ENCODE peak calls at places on chromosomes 2 and 18, in four cellular contexts. U is GF-D8, F is mucosa of gallbladder, N is kidney. P is an unnamed sample.

GRCh38 chr2:134413430-134413829 is 159.6 kb downstream of the MGAT5 start:
- DNase-seq in U (no peak), F (no peak), N (no peak), P (no peak)

GRCh38 chr18:51153659-51154371 is 43.7 kb downstream of the MEX3C start:
- DNase-seq in N (no peak), U (peak; percentile 96), F (no peak), P (peak; percentile 48)

GRCh38 chr2:234846589-234847363 is 105.0 kb upstream of the SH3BP4 start:
- DNase-seq in F (no peak), U (no peak), N (no peak), P (no peak)

GRCh38 chr2:121173112-121173511 is 111.9 kb downstream of the TFCP2L1 start:
- DNase-seq in U (no peak), F (no peak), N (no peak), P (no peak)

GRCh38 chr2:55519908-55520885 is 679 bp downstream of the CFAP36 start:
- DNase-seq in F (peak; percentile 20), N (peak; percentile 79), U (no peak), P (no peak)

GRCh38 chr2:107927034-107927534 is 59.2 kb upstream of the SLC5A7 start:
- DNase-seq in F (no peak), N (no peak), U (no peak), P (no peak)

GRCh38 chr18:36640005-36640952 is 188.5 kb downstream of the TPGS2 start:
- DNase-seq in U (no peak), N (no peak), F (no peak), P (no peak)

GRCh38 chr2:1654696-1655374 is 89.5 kb downstream of the PXDN start:
- DNase-seq in F (no peak), N (no peak), U (no peak), P (no peak)

GRCh38 chr2:47535991-47536390 is 133.0 kb downstream of the MSH2 start:
- DNase-seq in U (no peak), N (no peak), F (no peak), P (no peak)

GRCh38 chr2:15359716-15360531 is 201.2 kb downstream of the NBAS start:
- DNase-seq in N (no peak), F (no peak), U (no peak), P (no peak)

GRCh38 chr2:174760845-174761473 is 3.3 kb downstream of the CHRNA1 start:
- DNase-seq in N (no peak), U (no peak), F (no peak), P (no peak)

GRCh38 chr2:111978452-111979170 is 76.5 kb upstream of the TMEM87B start:
- DNase-seq in F (no peak), N (no peak), U (no peak), P (no peak)

GRCh38 chr2:120133572-120134244 is 89.5 kb downstream of the TMEM185B start:
- DNase-seq in N (no peak), F (no peak), U (no peak), P (no peak)